ENCODE peak calls at places on chromosome 16, in ten cellular contexts. E is transverse colon, J is breast epithelium, U is prostate gland, X is sigmoid colon, N is K562, W is HCT116, V is GM12892, L is stomach, I is HepG2. S is an unnamed sample.

GRCh38 chr16:14489460-14489859 is 140.6 kb downstream of the PARN start:
- DNase-seq in U (no peak), L (no peak), V (peak; percentile 19), I (peak; percentile 57), E (no peak), J (no peak), N (peak; percentile 43), X (no peak), W (peak; percentile 37), S (peak; percentile 25)

GRCh38 chr16:17070882-17071592 is 399.7 kb downstream of the XYLT1 start:
- DNase-seq in N (no peak), V (peak; percentile 49), U (peak; percentile 64), W (no peak), I (no peak), J (peak; percentile 82), X (no peak), L (peak; percentile 49), E (peak; percentile 76), S (peak; percentile 51)

GRCh38 chr16:26348095-26348494 is 656.3 kb downstream of the HS3ST4 start:
- DNase-seq in X (no peak), L (no peak), W (no peak), I (no peak), N (no peak), V (no peak), U (no peak), E (no peak), J (no peak), S (no peak)

GRCh38 chr16:56610017-56610608 is 1.7 kb downstream of the MT2A start:
- DNase-seq in E (peak; percentile 52), V (no peak), J (peak; percentile 91), I (peak; percentile 35), L (peak; percentile 47), X (peak; percentile 83), N (no peak), W (peak; percentile 75), U (peak; percentile 49), S (no peak)

GRCh38 chr16:3861808-3862451 is 18.6 kb downstream of the CREBBP start:
- DNase-seq in J (no peak), E (no peak), V (no peak), X (no peak), N (peak; percentile 41), L (no peak), U (no peak), W (no peak), I (no peak), S (no peak)

GRCh38 chr16:24508614-24509013 is 30.8 kb upstream of the RBBP6 start:
- DNase-seq in V (no peak), L (no peak), I (no peak), E (no peak), X (no peak), U (no peak), N (no peak), J (no peak), W (no peak), S (no peak)

GRCh38 chr16:89140401-89140800 is 31.1 kb upstream of the CDH15 start:
- DNase-seq in V (no peak), X (no peak), J (no peak), W (no peak), I (no peak), N (no peak), E (no peak), L (no peak), U (no peak), S (no peak)

GRCh38 chr16:55853114-55853513 is 20.2 kb upstream of the CES1 start:
- DNase-seq in U (no peak), N (no peak), E (no peak), J (no peak), W (no peak), V (no peak), I (no peak), L (no peak), X (no peak), S (no peak)

GRCh38 chr16:88355389-88356123 is 27.2 kb upstream of the ZNF469 start:
- DNase-seq in N (no peak), L (no peak), E (no peak), W (no peak), J (no peak), I (no peak), U (no peak), X (peak; percentile 61), V (no peak), S (no peak)

GRCh38 chr16:49019826-49020401 is 261.7 kb downstream of the CBLN1 start:
- DNase-seq in L (no peak), I (no peak), J (no peak), U (no peak), V (no peak), X (peak; percentile 75), E (no peak), N (no peak), W (no peak), S (no peak)

GRCh38 chr16:87172632-87173031 is 144.6 kb downstream of the C16orf95 start:
- DNase-seq in N (no peak), X (no peak), U (no peak), W (no peak), E (no peak), V (no peak), I (no peak), J (no peak), L (no peak), S (no peak)

GRCh38 chr16:47624563-47624962 is 163.4 kb downstream of the PHKB start:
- DNase-seq in W (no peak), I (no peak), L (no peak), U (no peak), E (no peak), J (no peak), N (no peak), V (no peak), X (no peak), S (no peak)

GRCh38 chr16:88062341-88062861 is 111.2 kb downstream of the BANP start:
- DNase-seq in W (no peak), E (no peak), I (no peak), J (no peak), V (no peak), L (no peak), N (no peak), U (no peak), X (peak; percentile 83), S (no peak)

GRCh38 chr16:50216231-50216630 is 50.1 kb upstream of the ADCY7 start:
- DNase-seq in I (no peak), X (no peak), V (no peak), W (no peak), L (no peak), N (no peak), U (no peak), J (no peak), E (no peak), S (no peak)

GRCh38 chr16:86045601-86045971 is 146.6 kb downstream of the IRF8 start:
- DNase-seq in X (peak; percentile 9), U (no peak), V (no peak), W (no peak), E (peak; percentile 1), I (no peak), J (no peak), L (no peak), N (no peak), S (no peak)

GRCh38 chr16:86044881-86045600 is 146.1 kb downstream of the IRF8 start:
- DNase-seq in V (no peak), J (no peak), W (no peak), E (peak; percentile 24), X (peak; percentile 52), N (peak; percentile 26), I (no peak), L (peak; percentile 67), U (no peak), S (no peak)

GRCh38 chr16:86046026-86046713 is 147.2 kb downstream of the IRF8 start:
- DNase-seq in L (no peak), J (no peak), N (no peak), U (no peak), W (no peak), I (no peak), X (peak; percentile 54), V (no peak), E (peak; percentile 3), S (no peak)

GRCh38 chr16:86042996-86043725 is 144.2 kb downstream of the IRF8 start:
- DNase-seq in E (no peak), V (no peak), J (no peak), W (no peak), U (no peak), N (no peak), I (no peak), L (no peak), X (no peak), S (no peak)

GRCh38 chr16:86044241-86044671 is 145.3 kb downstream of the IRF8 start:
- DNase-seq in X (peak; percentile 78), L (peak; percentile 31), N (peak; percentile 78), E (peak; percentile 39), J (no peak), W (peak; percentile 57), I (peak; percentile 23), U (no peak), V (peak; percentile 61), S (peak; percentile 62)
- TF ChIP-seq POLR2A in X (no peak), L (no peak), N (no peak), E (no peak), J (no peak), W (no peak), I (no peak), U (no peak), V (no peak), S (no peak)

DNA sequence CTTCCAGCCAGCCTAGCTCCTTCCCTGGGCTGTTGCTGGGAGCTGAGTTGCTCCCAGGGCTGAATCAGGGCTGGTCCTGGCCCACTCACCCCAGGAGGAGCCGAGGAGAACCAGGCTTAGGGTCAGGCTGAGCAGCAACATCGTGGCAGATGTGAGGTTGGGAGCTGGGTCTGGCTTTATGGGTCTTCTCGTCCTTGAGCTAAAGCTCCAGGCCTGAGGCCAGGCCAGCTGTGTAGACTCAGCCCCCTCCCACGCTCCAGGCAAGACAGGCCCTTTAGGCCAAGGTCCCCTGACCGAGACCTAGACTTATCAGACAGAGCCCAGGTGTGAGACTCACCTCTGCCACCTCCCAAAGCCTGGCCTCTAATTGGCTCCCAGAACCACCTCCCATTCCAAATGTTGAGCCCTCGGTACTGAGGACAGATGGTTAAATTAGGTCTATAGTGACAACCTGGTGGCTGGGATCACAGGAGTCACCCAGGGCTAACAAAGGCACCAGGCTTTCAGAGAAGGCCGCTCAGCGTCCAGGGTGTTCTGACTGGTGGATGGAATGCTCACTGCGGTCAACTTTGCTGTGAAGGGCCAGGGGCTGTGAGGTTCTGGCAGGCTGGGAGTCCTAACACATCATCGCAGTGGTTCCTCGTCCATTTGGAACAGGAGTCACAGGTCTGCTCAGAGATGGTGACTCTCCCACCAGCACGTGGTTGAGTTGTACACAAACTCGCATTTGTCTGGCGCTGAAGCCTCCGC is at the start of gene CTRL:
- DNase-seq in E (no peak), J (no peak), N (no peak), I (peak; percentile 45), V (no peak), W (no peak), L (no peak), X (no peak), U (no peak), S (no peak)
- TF ChIP-seq POLR2AphosphoS5 in E (no peak), J (no peak), N (no peak), I (no peak), V (peak; percentile 48), W (no peak), L (no peak), X (no peak), U (no peak), S (no peak)

GRCh38 chr16:67846320-67847063 is at the start of gene NUTF2:
- DNase-seq in L (peak; percentile 96), E (peak; percentile 97), W (peak; percentile 81), J (peak; percentile 92), N (peak; percentile 93), X (peak; percentile 97), V (peak; percentile 95), I (peak; percentile 98), U (peak; percentile 91), S (peak; percentile 94)
- TF ChIP-seq POLR2A in L (no peak), E (peak; percentile 67), W (no peak), J (peak; percentile 66), N (peak; percentile 72), X (peak; percentile 22), V (peak; percentile 75), I (no peak), U (peak; percentile 54), S (peak; percentile 69)

GRCh38 chr16:30553396-30553899 is 4.7 kb downstream of the ZNF764 start:
- DNase-seq in I (no peak), X (no peak), L (no peak), N (no peak), E (no peak), J (no peak), W (no peak), U (no peak), V (no peak), S (no peak)
- TF ChIP-seq POLR2AphosphoS5 in I (no peak), X (no peak), L (no peak), N (no peak), E (no peak), J (no peak), W (no peak), U (no peak), V (no peak), S (no peak)